ENCODE peak calls at places on chromosomes 6 and 20, in six cellular contexts. One of them, this sample, is unnamed.
A peak's percentile ranks its signal among the peaks of the same experiment; 100 is the strongest.

GRCh38 chr6:164827537-164827936 is 481.9 kb downstream of the C6orf118 start:
- DNase-seq in substantia nigra: no peak
- DNase-seq in lower lobe of right lung: no peak
- DNase-seq in left cardiac atrium: no peak
- DNase-seq in germinal center: no peak
- DNase-seq in NCI-H1092 treated with DMSO at 0.1 percent for 48 hours: peak; percentile 44
- DNase-seq in this sample: no peak

GRCh38 chr20:62585571-62585970 is 56.7 kb upstream of the SLCO4A1 start:
- DNase-seq in substantia nigra: no peak
- DNase-seq in lower lobe of right lung: no peak
- DNase-seq in left cardiac atrium: no peak
- DNase-seq in germinal center: no peak
- DNase-seq in NCI-H1092 treated with DMSO at 0.1 percent for 48 hours: no peak
- DNase-seq in this sample: no peak

GRCh38 chr20:8895472-8895871 is 173.4 kb upstream of the PLCB4 start:
- DNase-seq in substantia nigra: no peak
- DNase-seq in lower lobe of right lung: no peak
- DNase-seq in left cardiac atrium: no peak
- DNase-seq in germinal center: no peak
- DNase-seq in NCI-H1092 treated with DMSO at 0.1 percent for 48 hours: no peak
- DNase-seq in this sample: peak; percentile 17

GRCh38 chr20:38208523-38208922 is 43.5 kb upstream of the TGM2 start:
- DNase-seq in substantia nigra: no peak
- DNase-seq in lower lobe of right lung: no peak
- DNase-seq in left cardiac atrium: no peak
- DNase-seq in germinal center: no peak
- DNase-seq in NCI-H1092 treated with DMSO at 0.1 percent for 48 hours: no peak
- DNase-seq in this sample: no peak

GRCh38 chr20:10883166-10883565 is 209.4 kb upstream of the JAG1 start:
- DNase-seq in substantia nigra: no peak
- DNase-seq in lower lobe of right lung: no peak
- DNase-seq in left cardiac atrium: no peak
- DNase-seq in germinal center: no peak
- DNase-seq in NCI-H1092 treated with DMSO at 0.1 percent for 48 hours: no peak
- DNase-seq in this sample: no peak

GRCh38 chr6:52840763-52841585 is at the start of gene GSTA5:
- DNase-seq in substantia nigra: no peak
- DNase-seq in lower lobe of right lung: no peak
- DNase-seq in left cardiac atrium: no peak
- DNase-seq in germinal center: no peak
- DNase-seq in NCI-H1092 treated with DMSO at 0.1 percent for 48 hours: no peak
- DNase-seq in this sample: no peak

GRCh38 chr6:56959938-56960337 is 5.0 kb downstream of the BEND6 start:
- DNase-seq in substantia nigra: no peak
- DNase-seq in lower lobe of right lung: no peak
- DNase-seq in left cardiac atrium: no peak
- DNase-seq in germinal center: no peak
- DNase-seq in NCI-H1092 treated with DMSO at 0.1 percent for 48 hours: no peak
- DNase-seq in this sample: no peak

GRCh38 chr6:9516207-9516606 is 898.7 kb downstream of the TFAP2A start:
- DNase-seq in substantia nigra: no peak
- DNase-seq in lower lobe of right lung: no peak
- DNase-seq in left cardiac atrium: no peak
- DNase-seq in germinal center: no peak
- DNase-seq in NCI-H1092 treated with DMSO at 0.1 percent for 48 hours: no peak
- DNase-seq in this sample: peak; percentile 15

GRCh38 chr6:136526937-136527336 is 23.3 kb downstream of the MAP7 start:
- DNase-seq in substantia nigra: no peak
- DNase-seq in lower lobe of right lung: no peak
- DNase-seq in left cardiac atrium: no peak
- DNase-seq in germinal center: no peak
- DNase-seq in NCI-H1092 treated with DMSO at 0.1 percent for 48 hours: no peak
- DNase-seq in this sample: no peak

GRCh38 chr6:151690303-151690702 is 117.2 kb upstream of the ESR1 start:
- DNase-seq in substantia nigra: no peak
- DNase-seq in lower lobe of right lung: no peak
- DNase-seq in left cardiac atrium: no peak
- DNase-seq in germinal center: peak; percentile 35
- DNase-seq in NCI-H1092 treated with DMSO at 0.1 percent for 48 hours: no peak
- DNase-seq in this sample: no peak

GRCh38 chr6:44456070-44456965 is 68.8 kb downstream of the CDC5L start:
- DNase-seq in substantia nigra: no peak
- DNase-seq in lower lobe of right lung: no peak
- DNase-seq in left cardiac atrium: peak; percentile 58
- DNase-seq in germinal center: peak; percentile 72
- DNase-seq in NCI-H1092 treated with DMSO at 0.1 percent for 48 hours: peak; percentile 49
- DNase-seq in this sample: peak; percentile 64

GRCh38 chr6:136347847-136348246 is 58.2 kb upstream of the BCLAF1 start:
- DNase-seq in substantia nigra: no peak
- DNase-seq in lower lobe of right lung: peak; percentile 80
- DNase-seq in left cardiac atrium: peak; percentile 27
- DNase-seq in germinal center: no peak
- DNase-seq in NCI-H1092 treated with DMSO at 0.1 percent for 48 hours: no peak
- DNase-seq in this sample: no peak

GRCh38 chr6:34573567-34574183 is 17.5 kb upstream of the SPDEF start:
- DNase-seq in substantia nigra: no peak
- DNase-seq in lower lobe of right lung: peak; percentile 32
- DNase-seq in left cardiac atrium: no peak
- DNase-seq in germinal center: no peak
- DNase-seq in NCI-H1092 treated with DMSO at 0.1 percent for 48 hours: no peak
- DNase-seq in this sample: no peak

GRCh38 chr6:28884423-28885148 is 39.2 kb downstream of the TRIM27 start:
- DNase-seq in substantia nigra: no peak
- DNase-seq in lower lobe of right lung: no peak
- DNase-seq in left cardiac atrium: no peak
- DNase-seq in germinal center: no peak
- DNase-seq in NCI-H1092 treated with DMSO at 0.1 percent for 48 hours: no peak
- DNase-seq in this sample: no peak

GRCh38 chr6:15044948-15045347 is 200.9 kb upstream of the JARID2 start:
- DNase-seq in substantia nigra: no peak
- DNase-seq in lower lobe of right lung: no peak
- DNase-seq in left cardiac atrium: no peak
- DNase-seq in germinal center: no peak
- DNase-seq in NCI-H1092 treated with DMSO at 0.1 percent for 48 hours: no peak
- DNase-seq in this sample: no peak

GRCh38 chr6:51299649-51300380 is 481.1 kb downstream of the TFAP2B start:
- DNase-seq in substantia nigra: no peak
- DNase-seq in lower lobe of right lung: no peak
- DNase-seq in left cardiac atrium: no peak
- DNase-seq in germinal center: no peak
- DNase-seq in NCI-H1092 treated with DMSO at 0.1 percent for 48 hours: no peak
- DNase-seq in this sample: no peak

GRCh38 chr6:116352515-116353471 is 18.0 kb upstream of the DSE start:
- DNase-seq in substantia nigra: no peak
- DNase-seq in lower lobe of right lung: no peak
- DNase-seq in left cardiac atrium: no peak
- DNase-seq in germinal center: no peak
- DNase-seq in NCI-H1092 treated with DMSO at 0.1 percent for 48 hours: no peak
- DNase-seq in this sample: no peak

GRCh38 chr6:43744490-43744889 is 25.5 kb upstream of the VEGFA start:
- DNase-seq in substantia nigra: no peak
- DNase-seq in lower lobe of right lung: no peak
- DNase-seq in left cardiac atrium: no peak
- DNase-seq in germinal center: no peak
- DNase-seq in NCI-H1092 treated with DMSO at 0.1 percent for 48 hours: no peak
- DNase-seq in this sample: no peak

GRCh38 chr6:32327103-32327502 is 44.6 kb downstream of the TSBP1 start:
- DNase-seq in substantia nigra: no peak
- DNase-seq in lower lobe of right lung: no peak
- DNase-seq in left cardiac atrium: no peak
- DNase-seq in germinal center: peak; percentile 20
- DNase-seq in NCI-H1092 treated with DMSO at 0.1 percent for 48 hours: no peak
- DNase-seq in this sample: no peak

GRCh38 chr6:32941412-32941784 is 570 bp upstream of the HLA-DMB start:
- DNase-seq in substantia nigra: no peak
- DNase-seq in lower lobe of right lung: no peak
- DNase-seq in left cardiac atrium: no peak
- DNase-seq in germinal center: peak; percentile 64
- DNase-seq in NCI-H1092 treated with DMSO at 0.1 percent for 48 hours: no peak
- DNase-seq in this sample: no peak

GRCh38 chr20:63089051-63089907 is 82.5 kb upstream of the BHLHE23 start:
- DNase-seq in substantia nigra: no peak
- DNase-seq in lower lobe of right lung: peak; percentile 40
- DNase-seq in left cardiac atrium: peak; percentile 8
- DNase-seq in germinal center: no peak
- DNase-seq in NCI-H1092 treated with DMSO at 0.1 percent for 48 hours: no peak
- DNase-seq in this sample: no peak

GRCh38 chr20:34475979-34476736 is 40.1 kb upstream of the DYNLRB1 start:
- DNase-seq in substantia nigra: no peak
- DNase-seq in lower lobe of right lung: peak; percentile 60
- DNase-seq in left cardiac atrium: peak; percentile 61
- DNase-seq in germinal center: peak; percentile 51
- DNase-seq in NCI-H1092 treated with DMSO at 0.1 percent for 48 hours: no peak
- DNase-seq in this sample: peak; percentile 60

GRCh38 chr6:49506569-49507111 is 6.9 kb downstream of the GLYATL3 start:
- DNase-seq in substantia nigra: no peak
- DNase-seq in lower lobe of right lung: no peak
- DNase-seq in left cardiac atrium: no peak
- DNase-seq in germinal center: no peak
- DNase-seq in NCI-H1092 treated with DMSO at 0.1 percent for 48 hours: no peak
- DNase-seq in this sample: no peak

GRCh38 chr6:136551103-136551502 is 881 bp upstream of the MAP7 start:
- DNase-seq in substantia nigra: no peak
- DNase-seq in lower lobe of right lung: no peak
- DNase-seq in left cardiac atrium: no peak
- DNase-seq in germinal center: no peak
- DNase-seq in NCI-H1092 treated with DMSO at 0.1 percent for 48 hours: no peak
- DNase-seq in this sample: no peak